ENCODE peak calls at places on chromosomes 11 and 22, in five cellular contexts. One of them, this sample, is unnamed.

GRCh38 chr11:66045177-66045639 is 3.8 kb downstream of the GAL3ST3 start:
- DNase-seq in endothelial cell: peak
- DNase-seq in left cardiac atrium: peak
- DNase-seq in NCI-H345: peak
- DNase-seq in ELF-1: peak
- DNase-seq in this sample: peak

GRCh38 chr11:44596541-44597276 is 31.2 kb downstream of the CD82 start:
- DNase-seq in ELF-1: no peak
- DNase-seq in NCI-H345: no peak
- DNase-seq in left cardiac atrium: no peak
- DNase-seq in endothelial cell: no peak
- DNase-seq in this sample: no peak

GRCh38 chr11:45995342-45995734 is 72.9 kb downstream of the LARGE2 start:
- DNase-seq in endothelial cell: no peak
- DNase-seq in ELF-1: no peak
- DNase-seq in NCI-H345: no peak
- DNase-seq in left cardiac atrium: no peak
- DNase-seq in this sample: no peak

GRCh38 chr11:12195773-12196172 is 85.4 kb downstream of the MICAL2 start:
- DNase-seq in left cardiac atrium: no peak
- DNase-seq in endothelial cell: no peak
- DNase-seq in NCI-H345: no peak
- DNase-seq in ELF-1: no peak
- DNase-seq in this sample: no peak

GRCh38 chr22:49156662-49157285 is 670.9 kb downstream of the BRD1 start:
- DNase-seq in endothelial cell: no peak
- DNase-seq in left cardiac atrium: no peak
- DNase-seq in ELF-1: no peak
- DNase-seq in NCI-H345: peak
- DNase-seq in this sample: no peak

GRCh38 chr11:69356703-69357457 is 62.9 kb downstream of the MYEOV start:
- DNase-seq in ELF-1: no peak
- DNase-seq in endothelial cell: no peak
- DNase-seq in left cardiac atrium: no peak
- DNase-seq in NCI-H345: no peak
- DNase-seq in this sample: no peak

GRCh38 chr11:47186076-47186936 is at the start of gene PACSIN3:
- DNase-seq in ELF-1: no peak
- DNase-seq in NCI-H345: peak
- DNase-seq in left cardiac atrium: peak
- DNase-seq in endothelial cell: peak
- DNase-seq in this sample: peak

GRCh38 chr11:66080055-66080817 is 10.2 kb downstream of the PACS1 start:
- DNase-seq in left cardiac atrium: peak
- DNase-seq in NCI-H345: no peak
- DNase-seq in endothelial cell: no peak
- DNase-seq in ELF-1: peak
- DNase-seq in this sample: no peak